ENCODE peak calls at places on chromosomes 6 and 20, in six cellular contexts. N, J, W, C, L and Q are unnamed samples.

GRCh38 chr6:44049163-44049988 is 77.9 kb downstream of the MRPL14 start:
- DNase-seq in W (no peak), J (peak), C (no peak), N (no peak), L (no peak), Q (peak)

GRCh38 chr6:17156966-17157365 is 55.1 kb downstream of the STMND1 start:
- DNase-seq in J (no peak), N (no peak), C (no peak), W (no peak), L (no peak), Q (no peak)

GRCh38 chr6:18209539-18210197 is 54.4 kb downstream of the KDM1B start:
- DNase-seq in N (no peak), J (peak), W (no peak), C (no peak), L (no peak), Q (no peak)

GRCh38 chr20:51338692-51339440 is 203.7 kb downstream of the NFATC2 start:
- DNase-seq in C (no peak), N (no peak), J (peak), L (no peak), W (no peak), Q (peak)

GRCh38 chr6:167906899-167907298 is 80.2 kb downstream of the AFDN start:
- DNase-seq in J (no peak), N (no peak), C (no peak), L (no peak), W (peak), Q (no peak)

GRCh38 chr6:147282566-147282959 is 78.3 kb downstream of the STXBP5 start:
- DNase-seq in W (no peak), C (no peak), N (no peak), L (no peak), J (no peak), Q (no peak)

GRCh38 chr6:149150999-149151398 is 166.5 kb upstream of the TAB2 start:
- DNase-seq in L (no peak), J (no peak), W (no peak), C (no peak), N (no peak), Q (no peak)

GRCh38 chr20:46698788-46699187 is 9.5 kb upstream of the TP53RK start:
- DNase-seq in J (no peak), N (no peak), W (no peak), C (no peak), L (no peak), Q (no peak)

GRCh38 chr6:159865226-159865920 is 25.4 kb upstream of the MAS1 start:
- DNase-seq in W (no peak), L (no peak), N (no peak), J (no peak), C (no peak), Q (no peak)

GRCh38 chr6:35359744-35360348 is 17.5 kb downstream of the PPARD start:
- DNase-seq in W (no peak), J (peak), C (no peak), N (peak), L (no peak), Q (no peak)

GRCh38 chr6:29746050-29746449 is 22.8 kb downstream of the HLA-F start:
- DNase-seq in N (no peak), J (no peak), C (no peak), L (no peak), W (no peak), Q (no peak)